ENCODE peak calls at places on chromosomes 6 and 20, in six cellular contexts. E, L, I, H, G and X are unnamed samples. For H3K4me1, the result is how much of the 10 kb centered on the place peaks cover.

GRCh38 chr20:47054945-47055344 is 160.3 kb downstream of the EYA2 start:
- DNase-seq in I (no peak), E (no peak), G (no peak), H (no peak), L (no peak), X (no peak)

GRCh38 chr6:28657367-28657755 is 131.7 kb downstream of the GPX5 start:
- DNase-seq in E (no peak), G (no peak), I (no peak), L (no peak), H (no peak), X (no peak)

GRCh38 chr6:150599199-150600002 is at the start of gene PLEKHG1:
- DNase-seq in L (peak), E (peak), G (no peak), I (peak), H (peak), X (peak)

GRCh38 chr20:2538931-2539330 is 2.6 kb downstream of the TMC2 start:
- DNase-seq in E (no peak), I (no peak), G (no peak), H (no peak), L (no peak), X (no peak)

GRCh38 chr20:43492101-43492500 is 15.4 kb upstream of the L3MBTL1 start:
- DNase-seq in H (no peak), E (no peak), I (no peak), G (peak), L (peak), X (no peak)

GRCh38 chr6:10730254-10730653 is 7.4 kb downstream of the TMEM14C start:
- DNase-seq in E (no peak), G (no peak), I (no peak), H (no peak), L (no peak), X (no peak)

GRCh38 chr6:16773376-16773775 is 12.1 kb upstream of the ATXN1 start:
- DNase-seq in L (no peak), H (no peak), E (no peak), I (no peak), G (no peak), X (no peak)

GRCh38 chr6:66926060-66926459 is 1219.0 kb upstream of the EYS start:
- DNase-seq in G (no peak), L (peak), H (no peak), I (no peak), E (no peak), X (no peak)

GRCh38 chr6:137120748-137121147 is 52.7 kb downstream of the IL22RA2 start:
- DNase-seq in E (no peak), H (no peak), G (no peak), I (no peak), L (no peak), X (no peak)

GRCh38 chr6:18561006-18561750 is 174.0 kb downstream of the RNF144B start:
- DNase-seq in L (no peak), I (peak), G (no peak), H (peak), E (no peak), X (no peak)

GRCh38 chr20:20781029-20781428 is 68.6 kb upstream of the RALGAPA2 start:
- DNase-seq in L (no peak), I (no peak), E (no peak), G (no peak), H (no peak), X (no peak)

GRCh38 chr20:20786428-20786827 is 74.0 kb upstream of the RALGAPA2 start:
- DNase-seq in G (no peak), H (peak), E (no peak), L (no peak), I (peak), X (no peak)

GRCh38 chr20:20782221-20782620 is 69.8 kb upstream of the RALGAPA2 start:
- DNase-seq in I (no peak), H (no peak), G (no peak), L (no peak), E (no peak), X (no peak)

GRCh38 chr20:20782747-20783146 is 70.3 kb upstream of the RALGAPA2 start:
- DNase-seq in E (no peak), I (no peak), G (no peak), L (no peak), H (no peak), X (no peak)

DNA sequence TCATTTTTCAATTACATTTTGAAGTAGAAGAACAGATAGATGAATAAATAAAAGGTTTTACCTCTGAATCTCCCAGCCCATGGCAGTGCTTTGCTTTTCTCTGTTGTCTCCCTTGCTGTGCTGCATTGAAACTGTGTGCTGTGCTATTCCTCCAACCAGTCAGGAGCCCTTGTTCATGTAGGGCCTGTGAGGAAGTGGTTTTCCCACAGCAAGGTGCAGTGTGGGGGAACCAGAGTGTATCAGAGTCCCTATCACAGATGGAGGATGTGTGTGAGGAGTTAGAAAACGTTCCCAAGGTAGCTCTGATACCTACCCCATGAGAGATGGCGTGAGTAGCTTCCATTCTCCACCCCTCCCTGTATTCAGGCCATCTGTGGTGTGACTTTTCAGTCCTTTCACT is 72.8 kb upstream of the RALGAPA2 start:
- DNase-seq in E (no peak), I (no peak), H (no peak), G (no peak), L (no peak), X (no peak)
- H3K4me1 ChIP-seq in E (under half), I (under half), H (under half), G (under half), L (under half), X (under half)

GRCh38 chr6:21800330-21800729 is 206.8 kb downstream of the SOX4 start:
- DNase-seq in G (no peak), H (no peak), L (no peak), I (no peak), E (no peak), X (no peak)
- H3K27ac ChIP-seq in G (no peak), H (no peak), L (no peak), I (no peak), E (no peak), X (no peak)

DNA sequence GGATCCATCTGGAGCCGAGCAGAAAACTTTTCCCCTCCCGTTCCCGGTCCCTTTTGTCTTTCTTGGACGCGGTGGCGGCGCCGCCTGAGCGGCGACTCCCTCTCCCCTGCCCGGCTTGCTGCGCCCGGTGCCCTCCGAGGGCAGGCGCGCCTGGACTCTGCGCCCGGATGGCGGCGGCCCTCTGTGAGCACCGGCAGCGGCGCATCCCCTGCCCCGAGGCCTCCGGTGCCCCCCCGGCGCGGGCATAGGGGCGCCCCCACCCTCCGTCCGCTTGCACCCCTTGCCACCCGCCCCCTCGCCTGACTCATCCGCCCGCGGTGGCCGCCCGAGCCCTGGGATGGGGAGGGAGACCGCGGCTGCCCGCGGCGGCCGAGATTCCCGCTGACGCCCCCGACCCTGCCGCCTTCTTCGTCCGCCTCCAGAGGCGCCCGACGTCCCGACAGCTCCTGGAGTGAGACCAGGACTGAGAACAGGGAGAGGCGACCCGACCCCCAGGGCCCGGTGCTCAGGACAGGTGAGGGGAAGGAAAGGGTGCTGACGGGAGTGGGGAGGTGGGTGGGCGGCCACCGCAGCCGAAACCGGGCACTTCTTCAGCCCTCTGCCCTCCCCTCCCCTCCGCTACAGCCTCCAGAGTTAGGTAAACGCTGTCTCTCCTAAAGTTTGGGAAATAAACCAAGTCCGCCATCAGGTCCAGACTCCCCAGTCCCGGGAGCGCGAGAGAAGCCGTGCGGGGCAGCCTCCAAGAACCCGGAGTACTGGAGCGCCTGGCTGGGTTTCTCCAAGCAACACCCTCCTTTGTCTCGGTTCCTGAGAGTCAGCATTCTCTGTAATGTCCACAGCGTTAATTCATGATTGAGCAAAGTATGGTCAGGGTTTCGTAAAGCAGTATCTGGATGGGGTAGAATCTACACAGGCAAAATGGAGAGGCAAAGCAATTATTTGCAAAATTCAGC is at the start of gene TMEM200A:
- DNase-seq in L (peak), E (no peak), I (peak), G (peak), H (peak), X (no peak)
- H3K4me3 ChIP-seq in L (peak), E (no peak), I (peak), G (peak), H (peak), X (peak)

GRCh38 chr20:25549866-25550477 is 35.4 kb downstream of the NINL start:
- DNase-seq in L (peak), I (no peak), E (no peak), H (no peak), G (peak), X (no peak)
- H3K4me1 ChIP-seq in L (under half), I (under half), E (under half), H (under half), G (under half), X (under half)

DNA sequence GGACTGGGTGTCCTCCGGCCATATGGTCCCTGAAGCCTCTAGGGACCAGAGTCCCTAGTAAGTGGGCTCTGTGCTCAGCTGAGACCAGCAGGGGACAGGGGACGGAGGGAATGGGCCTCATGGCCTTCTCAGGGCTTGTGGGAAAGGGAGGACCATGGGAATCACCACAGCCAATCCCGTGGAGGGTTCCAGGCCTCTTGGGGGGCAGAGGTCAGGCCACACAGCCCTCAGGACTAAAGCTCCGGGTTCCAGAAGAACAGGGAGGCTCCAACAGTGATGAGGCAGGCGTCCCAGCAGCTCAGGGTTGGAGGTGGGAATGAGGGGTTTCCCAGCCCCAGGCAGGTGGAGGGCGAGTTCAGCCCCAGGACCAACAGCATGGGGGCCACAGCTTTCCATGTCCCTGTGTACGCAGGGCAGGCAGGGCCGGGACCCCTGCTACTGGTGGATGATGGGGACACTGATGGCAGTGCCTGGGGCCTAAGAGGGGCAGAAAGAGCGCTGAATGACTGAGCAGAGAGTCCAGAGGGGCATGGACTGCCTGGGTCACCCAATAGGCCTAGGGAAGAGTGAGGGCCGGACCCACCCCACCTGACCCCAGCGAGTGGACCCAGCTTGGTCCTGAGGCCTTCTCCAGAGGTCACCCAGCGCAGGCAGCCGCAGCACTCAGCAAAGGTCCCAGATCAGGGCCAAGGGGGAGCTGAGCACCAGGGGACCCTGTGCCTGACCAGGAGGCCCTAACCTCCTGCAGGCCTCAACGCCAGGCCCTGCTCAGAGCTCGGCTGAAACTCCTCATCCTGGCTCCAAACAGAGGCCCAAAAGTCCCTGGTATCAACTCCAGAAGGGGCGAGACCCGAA is 8.8 kb downstream of the MYL9 start:
- DNase-seq in H (no peak), G (no peak), E (no peak), L (no peak), I (no peak), X (no peak)
- H3K27ac ChIP-seq in H (peak), G (no peak), E (no peak), L (no peak), I (peak), X (no peak)

DNA sequence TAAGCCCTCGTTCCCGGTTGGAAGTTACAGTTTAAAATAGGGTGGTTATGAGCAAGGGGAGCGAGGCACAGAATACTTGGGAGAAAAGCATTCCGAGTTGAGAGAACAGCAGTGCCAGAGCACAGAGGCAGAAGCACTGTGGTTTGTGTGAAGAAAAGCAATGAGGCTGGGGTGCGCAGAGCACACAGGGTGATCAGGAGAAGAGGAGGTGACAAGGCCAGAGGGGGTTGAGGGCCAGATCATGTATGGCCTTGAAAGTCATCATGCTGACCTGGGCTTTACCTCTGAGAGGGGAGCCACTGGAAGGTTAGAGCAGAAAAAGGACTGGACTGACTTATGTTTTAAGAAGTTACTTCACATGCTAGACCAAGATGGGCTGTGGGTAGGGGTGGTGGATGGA is 3.5 kb upstream of the BTN3A2 start:
- DNase-seq in L (no peak), E (no peak), H (no peak), I (no peak), G (no peak), X (no peak)
- H3K4me3 ChIP-seq in L (no peak), E (peak), H (no peak), I (no peak), G (no peak), X (no peak)